ENCODE peak calls at places on chromosomes 12 and 14, in five cellular contexts. One of them, this sample, is unnamed.

GRCh38 chr12:64510687-64511086 is 58.8 kb downstream of the TBK1 start:
- DNase-seq in testis: no peak
- DNase-seq in stimulated activated CD4-positive, alpha-beta T cell treated with anti-CD3 and anti-CD28 coated beads, Interleukin-15, amount 100 ng/mL, for 24 hours: no peak
- DNase-seq in heart right ventricle: no peak
- DNase-seq in A172: no peak
- DNase-seq in this sample: no peak

GRCh38 chr12:84955298-84955697 is 42.7 kb upstream of the SLC6A15 start:
- DNase-seq in heart right ventricle: no peak
- DNase-seq in testis: no peak
- DNase-seq in A172: peak; percentile 2
- DNase-seq in stimulated activated CD4-positive, alpha-beta T cell treated with anti-CD3 and anti-CD28 coated beads, Interleukin-15, amount 100 ng/mL, for 24 hours: no peak
- DNase-seq in this sample: no peak

GRCh38 chr14:96579358-96579757 is 77.2 kb downstream of the PAPOLA start:
- DNase-seq in testis: no peak
- DNase-seq in heart right ventricle: no peak
- DNase-seq in stimulated activated CD4-positive, alpha-beta T cell treated with anti-CD3 and anti-CD28 coated beads, Interleukin-15, amount 100 ng/mL, for 24 hours: no peak
- DNase-seq in A172: no peak
- DNase-seq in this sample: no peak

GRCh38 chr14:33671556-33671955 is 279.3 kb downstream of the EGLN3 start:
- DNase-seq in testis: no peak
- DNase-seq in stimulated activated CD4-positive, alpha-beta T cell treated with anti-CD3 and anti-CD28 coated beads, Interleukin-15, amount 100 ng/mL, for 24 hours: no peak
- DNase-seq in heart right ventricle: no peak
- DNase-seq in A172: no peak
- DNase-seq in this sample: no peak

GRCh38 chr14:65256714-65257113 is 154.4 kb upstream of the MAX start:
- DNase-seq in testis: no peak
- DNase-seq in A172: no peak
- DNase-seq in heart right ventricle: no peak
- DNase-seq in stimulated activated CD4-positive, alpha-beta T cell treated with anti-CD3 and anti-CD28 coated beads, Interleukin-15, amount 100 ng/mL, for 24 hours: no peak
- DNase-seq in this sample: no peak

GRCh38 chr14:63895510-63895909 is 42.7 kb downstream of the SYNE2 start:
- DNase-seq in heart right ventricle: no peak
- DNase-seq in A172: no peak
- DNase-seq in stimulated activated CD4-positive, alpha-beta T cell treated with anti-CD3 and anti-CD28 coated beads, Interleukin-15, amount 100 ng/mL, for 24 hours: no peak
- DNase-seq in testis: no peak
- DNase-seq in this sample: no peak

GRCh38 chr12:4939418-4940023 is 29.8 kb downstream of the KCNA1 start:
- DNase-seq in heart right ventricle: no peak
- DNase-seq in testis: no peak
- DNase-seq in A172: no peak
- DNase-seq in stimulated activated CD4-positive, alpha-beta T cell treated with anti-CD3 and anti-CD28 coated beads, Interleukin-15, amount 100 ng/mL, for 24 hours: no peak
- DNase-seq in this sample: no peak

GRCh38 chr14:104694991-104695659 is 5.7 kb downstream of the INF2 start:
- DNase-seq in heart right ventricle: peak; percentile 70
- DNase-seq in testis: no peak
- DNase-seq in stimulated activated CD4-positive, alpha-beta T cell treated with anti-CD3 and anti-CD28 coated beads, Interleukin-15, amount 100 ng/mL, for 24 hours: peak; percentile 51
- DNase-seq in A172: peak; percentile 94
- DNase-seq in this sample: no peak

GRCh38 chr12:93803408-93803807 is 126.2 kb downstream of the CRADD start:
- DNase-seq in A172: peak; percentile 51
- DNase-seq in heart right ventricle: no peak
- DNase-seq in stimulated activated CD4-positive, alpha-beta T cell treated with anti-CD3 and anti-CD28 coated beads, Interleukin-15, amount 100 ng/mL, for 24 hours: no peak
- DNase-seq in testis: no peak
- DNase-seq in this sample: no peak